ENCODE peak calls at places on chromosomes 13 and 19, in ten cellular contexts. One of them, this sample, is unnamed. For H3K4me1 and H3K27me3, the result is how much of the 10 kb centered on the place peaks cover.

GRCh38 chr13:75792526-75793187 is 156.5 kb downstream of the LMO7 start:
- DNase-seq in ovary: no peak
- DNase-seq in CD8-positive, alpha-beta T cell: no peak
- DNase-seq in right lobe of liver: peak
- DNase-seq in stomach: no peak
- DNase-seq in pancreas: no peak
- DNase-seq in HepG2: peak
- DNase-seq in left ventricle myocardium inferior: no peak
- DNase-seq in Caco-2: peak
- DNase-seq in psoas muscle: no peak
- DNase-seq in this sample: no peak

GRCh38 chr19:5695649-5696195 is 5.6 kb downstream of the RPL36 start:
- DNase-seq in ovary: no peak
- DNase-seq in CD8-positive, alpha-beta T cell: no peak
- DNase-seq in right lobe of liver: no peak
- DNase-seq in stomach: no peak
- DNase-seq in pancreas: no peak
- DNase-seq in HepG2: no peak
- DNase-seq in left ventricle myocardium inferior: no peak
- DNase-seq in Caco-2: no peak
- DNase-seq in psoas muscle: no peak
- DNase-seq in this sample: no peak

GRCh38 chr19:9107375-9107774 is at the start of gene OR7G2:
- DNase-seq in ovary: no peak
- DNase-seq in CD8-positive, alpha-beta T cell: no peak
- DNase-seq in right lobe of liver: no peak
- DNase-seq in stomach: no peak
- DNase-seq in pancreas: no peak
- DNase-seq in HepG2: no peak
- DNase-seq in left ventricle myocardium inferior: no peak
- DNase-seq in Caco-2: no peak
- DNase-seq in psoas muscle: no peak
- DNase-seq in this sample: no peak

GRCh38 chr19:45569619-45570421 is 14.8 kb downstream of the OPA3 start:
- DNase-seq in ovary: no peak
- DNase-seq in CD8-positive, alpha-beta T cell: peak
- DNase-seq in right lobe of liver: peak
- DNase-seq in stomach: peak
- DNase-seq in pancreas: no peak
- DNase-seq in HepG2: peak
- DNase-seq in left ventricle myocardium inferior: peak
- DNase-seq in Caco-2: peak
- DNase-seq in psoas muscle: peak
- DNase-seq in this sample: peak

GRCh38 chr13:95296326-95296939 is 4.8 kb downstream of the ABCC4 start:
- DNase-seq in ovary: no peak
- DNase-seq in CD8-positive, alpha-beta T cell: peak
- DNase-seq in right lobe of liver: peak
- DNase-seq in stomach: peak
- DNase-seq in pancreas: peak
- DNase-seq in HepG2: peak
- DNase-seq in left ventricle myocardium inferior: peak
- DNase-seq in Caco-2: peak
- DNase-seq in psoas muscle: peak
- DNase-seq in this sample: peak

GRCh38 chr19:40503300-40503699 is 36.5 kb downstream of the SPTBN4 start:
- DNase-seq in ovary: no peak
- DNase-seq in CD8-positive, alpha-beta T cell: no peak
- DNase-seq in right lobe of liver: no peak
- DNase-seq in stomach: no peak
- DNase-seq in pancreas: peak
- DNase-seq in HepG2: no peak
- DNase-seq in left ventricle myocardium inferior: no peak
- DNase-seq in Caco-2: no peak
- DNase-seq in psoas muscle: no peak
- DNase-seq in this sample: no peak

GRCh38 chr13:105914637-105915036 is 620.8 kb downstream of the EFNB2 start:
- DNase-seq in ovary: no peak
- DNase-seq in CD8-positive, alpha-beta T cell: no peak
- DNase-seq in right lobe of liver: no peak
- DNase-seq in stomach: no peak
- DNase-seq in pancreas: no peak
- DNase-seq in HepG2: no peak
- DNase-seq in left ventricle myocardium inferior: no peak
- DNase-seq in Caco-2: no peak
- DNase-seq in psoas muscle: no peak
- DNase-seq in this sample: no peak

GRCh38 chr19:38213911-38214625 is 10.0 kb downstream of the DPF1 start:
- DNase-seq in ovary: no peak
- DNase-seq in CD8-positive, alpha-beta T cell: no peak
- DNase-seq in right lobe of liver: no peak
- DNase-seq in stomach: no peak
- DNase-seq in pancreas: no peak
- DNase-seq in HepG2: no peak
- DNase-seq in left ventricle myocardium inferior: no peak
- DNase-seq in Caco-2: no peak
- DNase-seq in psoas muscle: no peak
- DNase-seq in this sample: no peak

GRCh38 chr13:110448230-110448629 is 113.3 kb downstream of the RAB20 start:
- DNase-seq in ovary: peak
- DNase-seq in CD8-positive, alpha-beta T cell: no peak
- DNase-seq in right lobe of liver: no peak
- DNase-seq in stomach: no peak
- DNase-seq in pancreas: no peak
- DNase-seq in HepG2: no peak
- DNase-seq in left ventricle myocardium inferior: no peak
- DNase-seq in Caco-2: peak
- DNase-seq in psoas muscle: no peak
- DNase-seq in this sample: no peak

GRCh38 chr13:66159526-66159925 is 1070.6 kb downstream of the PCDH9 start:
- DNase-seq in ovary: no peak
- DNase-seq in CD8-positive, alpha-beta T cell: no peak
- DNase-seq in right lobe of liver: no peak
- DNase-seq in stomach: no peak
- DNase-seq in pancreas: no peak
- DNase-seq in HepG2: no peak
- DNase-seq in left ventricle myocardium inferior: no peak
- DNase-seq in Caco-2: no peak
- DNase-seq in psoas muscle: no peak
- DNase-seq in this sample: no peak

GRCh38 chr13:101661839-101662238 is 209.4 kb downstream of the ITGBL1 start:
- DNase-seq in ovary: no peak
- DNase-seq in CD8-positive, alpha-beta T cell: no peak
- DNase-seq in right lobe of liver: no peak
- DNase-seq in stomach: no peak
- DNase-seq in pancreas: no peak
- DNase-seq in HepG2: no peak
- DNase-seq in left ventricle myocardium inferior: no peak
- DNase-seq in Caco-2: no peak
- DNase-seq in psoas muscle: no peak
- DNase-seq in this sample: no peak

GRCh38 chr13:39364797-39365468 is 238.1 kb downstream of the LHFPL6 start:
- DNase-seq in ovary: no peak
- DNase-seq in CD8-positive, alpha-beta T cell: no peak
- DNase-seq in right lobe of liver: no peak
- DNase-seq in stomach: no peak
- DNase-seq in pancreas: no peak
- DNase-seq in HepG2: peak
- DNase-seq in left ventricle myocardium inferior: no peak
- DNase-seq in Caco-2: peak
- DNase-seq in psoas muscle: no peak
- DNase-seq in this sample: peak

GRCh38 chr19:13092608-13093260 is 9.9 kb downstream of the LYL1 start:
- DNase-seq in ovary: peak
- DNase-seq in CD8-positive, alpha-beta T cell: no peak
- DNase-seq in right lobe of liver: no peak
- DNase-seq in stomach: no peak
- DNase-seq in pancreas: no peak
- DNase-seq in HepG2: peak
- DNase-seq in left ventricle myocardium inferior: no peak
- DNase-seq in Caco-2: no peak
- DNase-seq in psoas muscle: no peak
- DNase-seq in this sample: no peak
- H3K4me1 ChIP-seq in ovary: under half
- H3K4me1 ChIP-seq in CD8-positive, alpha-beta T cell: under half
- H3K4me1 ChIP-seq in right lobe of liver: under half
- H3K4me1 ChIP-seq in stomach: half or more
- H3K4me1 ChIP-seq in pancreas: under half
- H3K4me1 ChIP-seq in HepG2: under half
- H3K4me1 ChIP-seq in left ventricle myocardium inferior: half or more
- H3K4me1 ChIP-seq in Caco-2: under half
- H3K4me1 ChIP-seq in psoas muscle: under half
- H3K4me1 ChIP-seq in this sample: under half

GRCh38 chr13:112063807-112064206 is 3.1 kb upstream of the SOX1 start:
- DNase-seq in ovary: no peak
- DNase-seq in CD8-positive, alpha-beta T cell: no peak
- DNase-seq in right lobe of liver: no peak
- DNase-seq in stomach: no peak
- DNase-seq in pancreas: no peak
- DNase-seq in HepG2: no peak
- DNase-seq in left ventricle myocardium inferior: no peak
- DNase-seq in Caco-2: no peak
- DNase-seq in psoas muscle: no peak
- DNase-seq in this sample: no peak

GRCh38 chr13:112062047-112062618 is 4.8 kb upstream of the SOX1 start:
- DNase-seq in ovary: no peak
- DNase-seq in CD8-positive, alpha-beta T cell: no peak
- DNase-seq in right lobe of liver: no peak
- DNase-seq in stomach: no peak
- DNase-seq in pancreas: no peak
- DNase-seq in HepG2: no peak
- DNase-seq in left ventricle myocardium inferior: no peak
- DNase-seq in Caco-2: no peak
- DNase-seq in psoas muscle: no peak
- DNase-seq in this sample: no peak

GRCh38 chr13:112061367-112062046 is 5.4 kb upstream of the SOX1 start:
- DNase-seq in ovary: no peak
- DNase-seq in CD8-positive, alpha-beta T cell: no peak
- DNase-seq in right lobe of liver: no peak
- DNase-seq in stomach: no peak
- DNase-seq in pancreas: no peak
- DNase-seq in HepG2: no peak
- DNase-seq in left ventricle myocardium inferior: no peak
- DNase-seq in Caco-2: no peak
- DNase-seq in psoas muscle: no peak
- DNase-seq in this sample: no peak

GRCh38 chr13:112063309-112063626 is 3.7 kb upstream of the SOX1 start:
- DNase-seq in ovary: no peak
- DNase-seq in CD8-positive, alpha-beta T cell: no peak
- DNase-seq in right lobe of liver: no peak
- DNase-seq in stomach: no peak
- DNase-seq in pancreas: no peak
- DNase-seq in HepG2: no peak
- DNase-seq in left ventricle myocardium inferior: no peak
- DNase-seq in Caco-2: no peak
- DNase-seq in psoas muscle: no peak
- DNase-seq in this sample: no peak

GRCh38 chr13:112062619-112063308 is 4.2 kb upstream of the SOX1 start:
- DNase-seq in ovary: no peak
- DNase-seq in CD8-positive, alpha-beta T cell: no peak
- DNase-seq in right lobe of liver: no peak
- DNase-seq in stomach: no peak
- DNase-seq in pancreas: no peak
- DNase-seq in HepG2: no peak
- DNase-seq in left ventricle myocardium inferior: no peak
- DNase-seq in Caco-2: no peak
- DNase-seq in psoas muscle: no peak
- DNase-seq in this sample: no peak
- H3K27me3 ChIP-seq in ovary: under half
- H3K27me3 ChIP-seq in CD8-positive, alpha-beta T cell: half or more
- H3K27me3 ChIP-seq in right lobe of liver: half or more
- H3K27me3 ChIP-seq in stomach: half or more
- H3K27me3 ChIP-seq in pancreas: under half
- H3K27me3 ChIP-seq in HepG2: half or more
- H3K27me3 ChIP-seq in left ventricle myocardium inferior: half or more
- H3K27me3 ChIP-seq in Caco-2: under half
- H3K27me3 ChIP-seq in psoas muscle: under half
- H3K27me3 ChIP-seq in this sample: half or more

GRCh38 chr19:7242601-7243258 is 51.5 kb downstream of the INSR start:
- DNase-seq in ovary: no peak
- DNase-seq in CD8-positive, alpha-beta T cell: no peak
- DNase-seq in right lobe of liver: no peak
- DNase-seq in stomach: no peak
- DNase-seq in pancreas: no peak
- DNase-seq in HepG2: no peak
- DNase-seq in left ventricle myocardium inferior: no peak
- DNase-seq in Caco-2: no peak
- DNase-seq in psoas muscle: no peak
- DNase-seq in this sample: peak
- H3K4me1 ChIP-seq in ovary: under half
- H3K4me1 ChIP-seq in CD8-positive, alpha-beta T cell: under half
- H3K4me1 ChIP-seq in right lobe of liver: under half
- H3K4me1 ChIP-seq in stomach: under half
- H3K4me1 ChIP-seq in pancreas: under half
- H3K4me1 ChIP-seq in HepG2: under half
- H3K4me1 ChIP-seq in left ventricle myocardium inferior: under half
- H3K4me1 ChIP-seq in Caco-2: under half
- H3K4me1 ChIP-seq in psoas muscle: under half
- H3K4me1 ChIP-seq in this sample: under half

GRCh38 chr13:97338571-97338970 is 95.4 kb upstream of the RAP2A start:
- DNase-seq in ovary: no peak
- DNase-seq in CD8-positive, alpha-beta T cell: no peak
- DNase-seq in right lobe of liver: no peak
- DNase-seq in stomach: no peak
- DNase-seq in pancreas: no peak
- DNase-seq in HepG2: no peak
- DNase-seq in left ventricle myocardium inferior: no peak
- DNase-seq in Caco-2: no peak
- DNase-seq in psoas muscle: peak
- DNase-seq in this sample: no peak
- H3K27me3 ChIP-seq in ovary: under half
- H3K27me3 ChIP-seq in CD8-positive, alpha-beta T cell: under half
- H3K27me3 ChIP-seq in right lobe of liver: under half
- H3K27me3 ChIP-seq in stomach: under half
- H3K27me3 ChIP-seq in pancreas: under half
- H3K27me3 ChIP-seq in HepG2: under half
- H3K27me3 ChIP-seq in left ventricle myocardium inferior: under half
- H3K27me3 ChIP-seq in Caco-2: under half
- H3K27me3 ChIP-seq in psoas muscle: under half
- H3K27me3 ChIP-seq in this sample: under half

GRCh38 chr13:113854238-113855011 is 9.5 kb downstream of the GAS6 start:
- DNase-seq in ovary: peak
- DNase-seq in CD8-positive, alpha-beta T cell: no peak
- DNase-seq in right lobe of liver: peak
- DNase-seq in stomach: no peak
- DNase-seq in pancreas: no peak
- DNase-seq in HepG2: no peak
- DNase-seq in left ventricle myocardium inferior: peak
- DNase-seq in Caco-2: no peak
- DNase-seq in psoas muscle: peak
- DNase-seq in this sample: peak
- H3K4me1 ChIP-seq in ovary: under half
- H3K4me1 ChIP-seq in CD8-positive, alpha-beta T cell: under half
- H3K4me1 ChIP-seq in right lobe of liver: under half
- H3K4me1 ChIP-seq in stomach: under half
- H3K4me1 ChIP-seq in pancreas: under half
- H3K4me1 ChIP-seq in HepG2: half or more
- H3K4me1 ChIP-seq in left ventricle myocardium inferior: half or more
- H3K4me1 ChIP-seq in Caco-2: under half
- H3K4me1 ChIP-seq in psoas muscle: half or more
- H3K4me1 ChIP-seq in this sample: under half

This sample was measured in adrenal gland.